ENCODE peak calls at places on chromosome 19, in nine cellular contexts. T is AG09309, Y is dorsolateral prefrontal cortex, G is AG04449, P is adrenal gland, S is left lung, Z is neural crest cell, Q is right lobe of liver, K is fibroblast of mammary gland. L is an unnamed sample.

GRCh38 chr19:33376931-33377557 is 3.5 kb downstream of the CEBPG start:
- DNase-seq in T (no peak), Y (no peak), G (no peak), P (no peak), S (no peak), Z (no peak), Q (no peak), K (no peak), L (no peak)

GRCh38 chr19:3176715-3177501 is 1.7 kb upstream of the S1PR4 start:
- DNase-seq in T (peak; percentile 37), Y (no peak), G (no peak), P (no peak), S (peak; percentile 87), Z (no peak), Q (peak; percentile 60), K (peak; percentile 65), L (no peak)

GRCh38 chr19:18898533-18899408 is 2.8 kb upstream of the CERS1 start:
- DNase-seq in T (no peak), Y (no peak), G (no peak), P (no peak), S (no peak), Z (no peak), Q (no peak), K (no peak), L (no peak)

GRCh38 chr19:19218911-19219310 is 7.2 kb downstream of the NCAN start:
- DNase-seq in T (no peak), Y (no peak), G (no peak), P (no peak), S (no peak), Z (no peak), Q (no peak), K (no peak), L (no peak)

GRCh38 chr19:41892173-41892902 is 9.4 kb downstream of the ARHGEF1 start:
- DNase-seq in T (no peak), Y (no peak), G (no peak), P (no peak), S (no peak), Z (no peak), Q (no peak), K (no peak), L (no peak)

GRCh38 chr19:42292963-42293362 is 9.0 kb upstream of the PRR19 start:
- DNase-seq in T (no peak), Y (no peak), G (no peak), P (no peak), S (no peak), Z (no peak), Q (peak; percentile 48), K (no peak), L (no peak)

GRCh38 chr19:19185853-19186728 is 5.9 kb downstream of the BORCS8 start:
- DNase-seq in T (no peak), Y (no peak), G (no peak), P (peak; percentile 46), S (no peak), Z (peak; percentile 61), Q (no peak), K (peak; percentile 43), L (no peak)

GRCh38 chr19:55537741-55538111 is 793 bp upstream of the SBK2 start:
- DNase-seq in T (no peak), Y (no peak), G (no peak), P (no peak), S (no peak), Z (no peak), Q (no peak), K (no peak), L (no peak)

GRCh38 chr19:48540110-48540509 is 11.9 kb upstream of the SULT2B1 start:
- DNase-seq in T (no peak), Y (no peak), G (no peak), P (no peak), S (no peak), Z (no peak), Q (no peak), K (no peak), L (no peak)

GRCh38 chr19:10421240-10421948 is 1.1 kb downstream of the PDE4A start:
- DNase-seq in T (no peak), Y (no peak), G (no peak), P (no peak), S (no peak), Z (no peak), Q (no peak), K (no peak), L (no peak)
- TF ChIP-seq CTCF in T (no peak), Y (no peak), G (no peak), P (no peak), S (no peak), Z (peak; percentile 5), Q (no peak), K (no peak), L (no peak)

GRCh38 chr19:2115324-2115723 is 18.6 kb downstream of the IZUMO4 start:
- DNase-seq in T (no peak), Y (no peak), G (no peak), P (no peak), S (no peak), Z (no peak), Q (no peak), K (no peak), L (no peak)

GRCh38 chr19:2114821-2115220 is 18.1 kb downstream of the IZUMO4 start:
- DNase-seq in T (no peak), Y (no peak), G (no peak), P (no peak), S (no peak), Z (no peak), Q (no peak), K (no peak), L (no peak)

GRCh38 chr19:2113436-2114211 is 16.9 kb downstream of the IZUMO4 start:
- DNase-seq in T (no peak), Y (peak; percentile 73), G (no peak), P (no peak), S (no peak), Z (no peak), Q (no peak), K (peak; percentile 67), L (no peak)

GRCh38 chr19:2112516-2113320 is 16.0 kb downstream of the IZUMO4 start:
- DNase-seq in T (no peak), Y (no peak), G (no peak), P (no peak), S (no peak), Z (no peak), Q (no peak), K (no peak), L (no peak)

GRCh38 chr19:2114218-2114617 is 17.5 kb downstream of the IZUMO4 start:
- DNase-seq in T (no peak), Y (no peak), G (no peak), P (no peak), S (no peak), Z (no peak), Q (no peak), K (no peak), L (no peak)
- TF ChIP-seq CTCF in T (no peak), Y (no peak), G (no peak), P (no peak), S (no peak), Z (no peak), Q (no peak), K (no peak), L (no peak)

GRCh38 chr19:4660181-4660791 is 9.9 kb downstream of the MYDGF start:
- DNase-seq in T (no peak), Y (no peak), G (no peak), P (peak; percentile 32), S (no peak), Z (no peak), Q (peak; percentile 78), K (no peak), L (no peak)
- TF ChIP-seq CTCF in T (peak; percentile 10), Y (no peak), G (peak; percentile 6), P (peak; percentile 25), S (no peak), Z (no peak), Q (peak; percentile 67), K (no peak), L (peak; percentile 1)

GRCh38 chr19:12868540-12869112 is 12.6 kb downstream of the DNASE2 start:
- DNase-seq in T (no peak), Y (no peak), G (no peak), P (no peak), S (no peak), Z (no peak), Q (no peak), K (no peak), L (no peak)

GRCh38 chr19:12864721-12865715 is 16.2 kb downstream of the DNASE2 start:
- DNase-seq in T (no peak), Y (no peak), G (no peak), P (no peak), S (no peak), Z (no peak), Q (peak; percentile 69), K (no peak), L (no peak)

GRCh38 chr19:12865746-12866415 is 15.4 kb downstream of the DNASE2 start:
- DNase-seq in T (no peak), Y (no peak), G (no peak), P (no peak), S (no peak), Z (no peak), Q (no peak), K (no peak), L (no peak)

GRCh38 chr19:12866416-12867119 is 14.7 kb downstream of the DNASE2 start:
- DNase-seq in T (no peak), Y (no peak), G (no peak), P (no peak), S (no peak), Z (no peak), Q (no peak), K (no peak), L (no peak)

GRCh38 chr19:12867120-12868099 is 13.8 kb downstream of the DNASE2 start:
- DNase-seq in T (no peak), Y (no peak), G (no peak), P (peak; percentile 61), S (no peak), Z (peak; percentile 85), Q (peak; percentile 62), K (peak; percentile 45), L (no peak)
- TF ChIP-seq CTCF in T (no peak), Y (no peak), G (no peak), P (no peak), S (no peak), Z (no peak), Q (no peak), K (no peak), L (no peak)

L was measured in AG09319.